ENCODE peak calls at places on chromosome 2, in four cellular contexts. L, Q, V and N are unnamed samples.

GRCh38 chr2:96927420-96928171 is 57.7 kb upstream of the SEMA4C start:
- DNase-seq in L (no peak), Q (peak), V (no peak), N (peak)

GRCh38 chr2:186569906-186570305 is 19.9 kb upstream of the ITGAV start:
- DNase-seq in L (no peak), Q (no peak), V (no peak), N (no peak)

GRCh38 chr2:43340945-43341356 is 114.5 kb upstream of the ZFP36L2 start:
- DNase-seq in L (no peak), Q (no peak), V (no peak), N (no peak)

GRCh38 chr2:237351796-237352195 is 62.2 kb downstream of the COL6A3 start:
- DNase-seq in L (no peak), Q (no peak), V (no peak), N (no peak)

GRCh38 chr2:44719564-44719963 is 221.9 kb upstream of the SIX3 start:
- DNase-seq in L (no peak), Q (no peak), V (no peak), N (no peak)

GRCh38 chr2:99066602-99067001 is 74.9 kb upstream of the C2orf15 start:
- DNase-seq in L (peak), Q (no peak), V (peak), N (no peak)

GRCh38 chr2:217510790-217511291 is 492.0 kb downstream of the TNS1 start:
- DNase-seq in L (peak), Q (no peak), V (peak), N (peak)

GRCh38 chr2:170869461-170869860 is 52.8 kb downstream of the GAD1 start:
- DNase-seq in L (no peak), Q (no peak), V (no peak), N (no peak)

GRCh38 chr2:189772212-189772611 is 9.6 kb upstream of the OSGEPL1 start:
- DNase-seq in L (no peak), Q (no peak), V (no peak), N (no peak)

GRCh38 chr2:176680916-176681315 is 411.7 kb downstream of the MTX2 start:
- DNase-seq in L (no peak), Q (no peak), V (no peak), N (no peak)

GRCh38 chr2:98839292-98839691 is 96.7 kb downstream of the CRACDL start:
- DNase-seq in L (no peak), Q (no peak), V (no peak), N (no peak)

GRCh38 chr2:26008851-26009566 is 24.9 kb upstream of the RAB10 start:
- DNase-seq in L (no peak), Q (peak), V (no peak), N (no peak)

GRCh38 chr2:207092803-207093202 is 72.9 kb downstream of the KLF7 start:
- DNase-seq in L (no peak), Q (no peak), V (no peak), N (no peak)

GRCh38 chr2:101120124-101120996 is 30.8 kb downstream of the TBC1D8 start:
- DNase-seq in L (no peak), Q (peak), V (no peak), N (no peak)

GRCh38 chr2:164697688-164698290 is 76.5 kb upstream of the GRB14 start:
- DNase-seq in L (no peak), Q (no peak), V (no peak), N (no peak)
- TF ChIP-seq CTCF in L (peak), Q (peak), V (no peak), N (peak)

DNA sequence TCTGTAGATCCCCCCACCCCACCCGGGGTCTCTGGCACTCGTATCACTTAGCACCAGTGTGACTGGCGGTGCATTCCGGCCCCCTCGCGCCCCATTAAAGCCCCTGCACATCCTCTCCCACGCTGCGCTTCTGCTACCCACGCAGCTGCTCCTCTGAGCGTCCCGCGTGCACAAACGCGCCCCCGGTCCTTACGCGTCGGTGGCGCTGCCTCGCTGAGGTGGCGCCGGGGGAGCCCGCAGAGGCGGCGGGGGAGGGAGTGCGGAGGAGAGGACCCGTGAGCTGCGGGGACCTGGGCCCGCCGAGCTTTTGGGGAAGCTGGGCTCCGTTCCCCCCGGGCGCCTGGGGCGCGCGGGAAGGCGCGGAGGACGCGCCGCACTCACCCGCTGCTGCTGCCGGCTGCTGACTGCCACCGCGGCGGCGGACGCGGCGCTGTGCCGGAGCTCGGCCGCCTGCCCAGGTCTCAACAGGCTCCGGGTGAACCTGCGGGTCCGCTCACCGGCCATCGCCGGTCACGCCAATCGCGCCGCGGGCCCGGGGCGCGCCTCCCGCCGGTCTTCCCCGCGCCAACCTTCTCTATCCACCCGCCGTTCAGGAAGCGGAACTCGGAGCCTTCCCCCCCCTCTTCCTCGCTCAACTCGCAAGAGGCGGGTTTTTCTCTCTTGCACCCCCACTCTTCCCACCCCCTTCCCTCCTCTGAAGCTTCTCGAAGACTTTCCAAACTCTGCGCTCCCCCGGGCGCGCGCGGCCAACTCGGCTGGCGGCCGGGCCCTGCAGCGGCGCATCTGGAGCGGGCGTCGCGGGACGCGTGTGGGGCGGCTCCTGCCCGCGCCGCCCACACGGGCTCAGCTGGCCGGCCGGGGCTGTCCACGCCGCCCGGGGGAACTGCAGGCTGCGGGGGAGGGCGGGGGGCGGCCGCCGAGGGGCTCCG is at the start of gene DOCK10:
- DNase-seq in L (peak), Q (peak), V (peak), N (peak)
- TF ChIP-seq CTCF in L (no peak), Q (no peak), V (no peak), N (no peak)

DNA sequence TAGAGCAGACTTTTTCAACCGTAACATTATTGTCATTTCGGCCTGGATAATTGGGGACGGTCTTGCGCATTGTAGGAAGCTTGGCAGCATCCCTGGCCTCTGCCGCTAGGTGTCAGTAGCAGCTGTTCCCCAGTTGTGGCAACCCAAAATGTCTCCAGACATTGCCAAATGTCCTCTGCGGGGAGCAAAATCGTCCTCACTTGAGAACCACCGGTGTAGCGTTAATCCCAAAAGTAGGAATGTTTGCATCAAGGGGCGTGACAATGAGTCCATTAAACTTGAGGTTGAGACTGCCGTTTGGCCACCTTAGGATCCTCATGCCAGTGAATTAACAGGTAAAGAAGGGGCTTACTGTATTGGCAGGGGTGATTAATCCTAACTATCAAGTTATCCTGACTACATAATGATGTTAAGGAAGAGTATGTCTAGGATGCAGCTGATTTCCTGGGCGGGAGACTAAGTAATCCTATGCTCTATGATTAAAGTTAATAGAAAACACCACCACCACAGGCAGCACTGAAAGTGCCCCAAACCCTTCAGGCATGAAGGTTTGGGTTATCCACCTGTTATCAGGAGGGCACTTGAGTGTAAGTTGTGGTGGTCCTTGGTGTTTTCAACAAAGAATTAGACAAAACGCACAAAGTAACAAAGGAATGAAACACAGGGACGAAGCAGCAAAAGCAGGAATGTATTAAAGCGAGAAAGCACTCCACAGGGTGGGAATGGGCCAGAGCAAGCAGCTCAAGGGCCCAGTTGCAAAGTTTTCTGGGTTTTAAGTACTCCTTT is 4.9 kb upstream of the ZC3H8 start:
- DNase-seq in L (peak), Q (peak), V (peak), N (peak)
- TF ChIP-seq CTCF in L (peak), Q (peak), V (peak), N (peak)

GRCh38 chr2:34736482-34736881 is 1137.4 kb upstream of the FAM98A start:
- DNase-seq in L (no peak), Q (no peak), V (no peak), N (no peak)

GRCh38 chr2:34734042-34734441 is 1134.9 kb upstream of the FAM98A start:
- DNase-seq in L (no peak), Q (no peak), V (no peak), N (no peak)

GRCh38 chr2:34734662-34735061 is 1135.6 kb upstream of the FAM98A start:
- DNase-seq in L (no peak), Q (no peak), V (no peak), N (no peak)

DNA sequence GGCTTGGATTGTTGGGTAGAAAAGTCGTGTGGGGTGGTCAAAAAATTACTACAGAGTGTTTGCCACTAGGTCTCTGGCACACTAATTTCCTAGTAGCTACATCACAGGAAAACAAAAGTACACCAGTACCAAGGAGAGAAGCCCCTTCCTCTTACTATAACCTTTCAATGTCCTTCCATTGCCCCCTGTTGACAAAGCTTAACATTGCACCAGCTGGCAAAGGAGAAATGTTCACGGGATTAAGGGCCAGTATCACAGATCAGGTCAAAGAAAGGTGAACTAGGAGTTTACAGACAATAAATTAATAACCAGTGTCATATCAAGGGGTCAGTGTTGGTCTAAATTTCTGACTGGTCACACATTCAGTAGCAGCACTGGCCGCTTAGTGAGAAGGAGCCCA is 1139.6 kb upstream of the FAM98A start:
- DNase-seq in L (no peak), Q (no peak), V (no peak), N (peak)
- TF ChIP-seq CTCF in L (peak), Q (no peak), V (no peak), N (peak)

DNA sequence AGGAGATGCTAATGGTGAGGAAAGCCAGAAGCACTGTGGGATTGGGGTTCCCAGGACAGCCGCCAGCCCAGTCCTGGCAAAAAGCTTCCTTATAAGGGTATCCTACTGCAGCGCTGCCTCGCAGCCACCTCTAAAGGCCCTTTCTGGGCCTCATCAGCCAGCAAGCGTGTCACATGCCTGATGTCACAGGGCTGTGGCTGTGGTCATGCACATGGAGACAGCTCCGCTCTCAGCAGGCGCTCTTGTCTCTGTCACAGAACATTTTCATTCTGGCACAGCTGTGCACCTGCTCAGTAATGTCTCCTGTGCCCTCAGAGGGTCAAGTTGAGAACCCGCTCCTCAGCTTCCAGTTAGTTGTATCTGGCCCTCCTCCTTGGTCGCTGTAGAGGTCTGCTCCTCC is 17.7 kb upstream of the MAL start:
- DNase-seq in L (peak), Q (no peak), V (no peak), N (no peak)
- TF ChIP-seq CTCF in L (no peak), Q (no peak), V (no peak), N (no peak)

GRCh38 chr2:168954256-168954655 is 53.2 kb downstream of the G6PC2 start:
- DNase-seq in L (no peak), Q (no peak), V (no peak), N (no peak)

GRCh38 chr2:168955321-168955720 is 54.2 kb downstream of the G6PC2 start:
- DNase-seq in L (no peak), Q (no peak), V (no peak), N (no peak)

GRCh38 chr2:168952424-168952823 is 51.3 kb downstream of the G6PC2 start:
- DNase-seq in L (no peak), Q (no peak), V (no peak), N (no peak)

GRCh38 chr2:168951871-168952270 is 50.8 kb downstream of the G6PC2 start:
- DNase-seq in L (no peak), Q (no peak), V (no peak), N (no peak)

GRCh38 chr2:168956392-168956791 is 55.3 kb downstream of the G6PC2 start:
- DNase-seq in L (no peak), Q (no peak), V (no peak), N (no peak)
- TF ChIP-seq CTCF in L (no peak), Q (no peak), V (no peak), N (no peak)

GRCh38 chr2:112644155-112644932 is 1.4 kb upstream of the SLC20A1 start:
- DNase-seq in L (no peak), Q (no peak), V (no peak), N (no peak)

GRCh38 chr2:112644933-112645395 is 775 bp upstream of the SLC20A1 start:
- DNase-seq in L (no peak), Q (no peak), V (no peak), N (no peak)

GRCh38 chr2:112646791-112647720 is 1.3 kb downstream of the SLC20A1 start:
- DNase-seq in L (no peak), Q (no peak), V (no peak), N (no peak)

GRCh38 chr2:112646102-112646719 is 472 bp downstream of the SLC20A1 start:
- DNase-seq in L (no peak), Q (no peak), V (no peak), N (no peak)

DNA sequence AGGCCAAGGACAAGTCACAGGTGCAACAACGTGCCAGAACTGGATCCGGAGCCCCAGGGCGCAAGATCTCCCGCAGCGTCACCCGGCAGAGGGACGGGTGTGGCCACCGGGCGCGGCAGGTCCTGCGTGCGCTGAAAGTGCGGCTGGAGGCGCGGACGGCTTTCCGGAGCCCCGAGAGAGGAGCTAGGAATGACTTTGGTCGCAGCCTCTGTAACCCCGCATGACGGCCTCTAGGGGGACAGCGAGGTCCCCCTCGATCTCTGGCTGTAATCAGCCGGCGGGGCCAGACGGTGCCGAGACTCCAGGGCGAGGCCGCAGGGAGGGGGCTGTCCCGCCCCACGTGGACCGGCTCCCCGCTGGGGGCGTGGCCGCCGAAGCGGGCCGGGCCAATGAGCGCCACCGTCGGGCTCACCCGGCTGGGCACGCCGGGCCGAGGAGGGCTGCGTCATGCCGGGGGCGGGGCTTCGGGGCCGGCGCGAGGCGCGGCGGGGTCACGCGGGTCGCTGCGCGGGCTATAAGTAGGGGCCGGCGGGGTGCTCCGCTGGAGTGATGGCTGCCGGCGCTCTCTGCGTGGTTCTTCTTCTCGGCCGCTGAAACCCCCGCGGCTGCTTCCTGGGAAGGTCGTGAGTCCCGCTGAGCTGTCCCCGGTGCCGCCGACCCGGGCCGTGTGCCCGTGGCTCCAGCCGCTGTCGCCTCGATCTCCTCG is at the start of gene SLC20A1:
- DNase-seq in L (peak), Q (peak), V (peak), N (peak)
- TF ChIP-seq CTCF in L (peak), Q (peak), V (peak), N (peak)

GRCh38 chr2:48107326-48107925 is 201.1 kb upstream of the FBXO11 start:
- DNase-seq in L (no peak), Q (no peak), V (no peak), N (no peak)
- TF ChIP-seq CTCF in L (no peak), Q (no peak), V (no peak), N (no peak)

GRCh38 chr2:201257381-201257940 is 2.9 kb upstream of the CASP8 start:
- DNase-seq in L (no peak), Q (peak), V (peak), N (no peak)

GRCh38 chr2:201258666-201258999 is 1.7 kb upstream of the CASP8 start:
- DNase-seq in L (no peak), Q (no peak), V (no peak), N (no peak)

GRCh38 chr2:201259216-201259615 is 1.1 kb upstream of the CASP8 start:
- DNase-seq in L (no peak), Q (no peak), V (no peak), N (no peak)

GRCh38 chr2:201256001-201256544 is 4.3 kb upstream of the CASP8 start:
- DNase-seq in L (no peak), Q (no peak), V (no peak), N (no peak)

GRCh38 chr2:201257941-201258665 is 2.2 kb upstream of the CASP8 start:
- DNase-seq in L (no peak), Q (peak), V (peak), N (no peak)
- TF ChIP-seq CTCF in L (no peak), Q (no peak), V (no peak), N (no peak)

DNA sequence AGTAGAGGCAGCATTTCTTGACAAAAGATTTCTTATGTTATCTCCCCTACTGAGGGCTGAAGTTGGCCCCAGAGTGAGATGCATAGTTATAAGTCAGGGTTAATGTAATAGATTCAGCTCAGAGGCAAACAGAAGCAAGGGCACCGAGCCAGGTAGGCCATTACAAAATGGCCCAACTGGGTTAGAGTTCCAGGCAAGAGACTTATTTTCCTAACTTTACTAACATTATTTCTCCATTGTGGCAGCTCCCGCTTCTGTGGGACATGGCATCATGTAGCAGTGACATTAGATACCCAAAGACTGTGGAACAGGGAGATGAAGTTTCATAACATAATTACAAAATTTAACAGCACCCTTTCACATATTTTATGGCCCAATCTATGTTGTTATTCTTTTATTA is 27.1 kb downstream of the TSPYL6 start:
- DNase-seq in L (no peak), Q (no peak), V (no peak), N (no peak)
- TF ChIP-seq CTCF in L (no peak), Q (no peak), V (no peak), N (no peak)